ENCODE peak calls at places on chromosomes 4 and X, in seven cellular contexts. One of them, this sample, is unnamed.

GRCh38 chr4:6772223-6772928 is 10.2 kb upstream of the KIAA0232 start:
- DNase-seq in spleen: no peak
- DNase-seq in Peyer's patch: no peak
- DNase-seq in GM06990: no peak
- DNase-seq in foreskin fibroblast: peak
- DNase-seq in AG09319: no peak
- DNase-seq in ovary: no peak
- DNase-seq in this sample: no peak

GRCh38 chr4:74997942-74998341 is 65.0 kb downstream of the PARM1 start:
- DNase-seq in foreskin fibroblast: no peak
- DNase-seq in Peyer's patch: no peak
- DNase-seq in AG09319: no peak
- DNase-seq in ovary: no peak
- DNase-seq in GM06990: no peak
- DNase-seq in spleen: no peak
- DNase-seq in this sample: no peak

GRCh38 chr4:38659346-38659745 is 4.7 kb upstream of the KLF3 start:
- DNase-seq in spleen: no peak
- DNase-seq in ovary: no peak
- DNase-seq in foreskin fibroblast: no peak
- DNase-seq in AG09319: no peak
- DNase-seq in Peyer's patch: no peak
- DNase-seq in GM06990: no peak
- DNase-seq in this sample: no peak

GRCh38 chr4:116878280-116878679 is 207.1 kb downstream of the TRAM1L1 start:
- DNase-seq in ovary: no peak
- DNase-seq in GM06990: no peak
- DNase-seq in foreskin fibroblast: no peak
- DNase-seq in spleen: no peak
- DNase-seq in Peyer's patch: no peak
- DNase-seq in AG09319: no peak
- DNase-seq in this sample: no peak

GRCh38 chr4:156476359-156476758 is 495.2 kb downstream of the PDGFC start:
- DNase-seq in AG09319: peak
- DNase-seq in spleen: no peak
- DNase-seq in GM06990: no peak
- DNase-seq in foreskin fibroblast: peak
- DNase-seq in ovary: no peak
- DNase-seq in Peyer's patch: no peak
- DNase-seq in this sample: no peak

GRCh38 chr4:13514722-13515121 is 29.6 kb downstream of the NKX3-2 start:
- DNase-seq in ovary: no peak
- DNase-seq in GM06990: no peak
- DNase-seq in spleen: no peak
- DNase-seq in AG09319: no peak
- DNase-seq in Peyer's patch: no peak
- DNase-seq in foreskin fibroblast: no peak
- DNase-seq in this sample: no peak

GRCh38 chr4:123479944-123480343 is 83.3 kb downstream of the SPRY1 start:
- DNase-seq in AG09319: no peak
- DNase-seq in foreskin fibroblast: no peak
- DNase-seq in ovary: no peak
- DNase-seq in Peyer's patch: no peak
- DNase-seq in spleen: no peak
- DNase-seq in GM06990: no peak
- DNase-seq in this sample: no peak

GRCh38 chr4:153822316-153822715 is 33.4 kb upstream of the SFRP2 start:
- DNase-seq in AG09319: no peak
- DNase-seq in foreskin fibroblast: peak
- DNase-seq in Peyer's patch: no peak
- DNase-seq in ovary: no peak
- DNase-seq in spleen: no peak
- DNase-seq in GM06990: no peak
- DNase-seq in this sample: no peak

GRCh38 chr4:26051278-26051677 is 137.3 kb downstream of the SMIM20 start:
- DNase-seq in GM06990: no peak
- DNase-seq in AG09319: no peak
- DNase-seq in spleen: peak
- DNase-seq in foreskin fibroblast: no peak
- DNase-seq in Peyer's patch: no peak
- DNase-seq in ovary: no peak
- DNase-seq in this sample: no peak

GRCh38 chrX:80266979-80267378 is 153.3 kb upstream of the TENT5D start:
- DNase-seq in spleen: no peak
- DNase-seq in Peyer's patch: no peak
- DNase-seq in AG09319: no peak
- DNase-seq in ovary: no peak
- DNase-seq in foreskin fibroblast: no peak
- DNase-seq in GM06990: no peak
- DNase-seq in this sample: no peak

GRCh38 chrX:139044680-139045079 is 333.2 kb upstream of the FGF13 start:
- DNase-seq in spleen: no peak
- DNase-seq in GM06990: no peak
- DNase-seq in AG09319: no peak
- DNase-seq in foreskin fibroblast: no peak
- DNase-seq in ovary: no peak
- DNase-seq in Peyer's patch: no peak
- DNase-seq in this sample: no peak

GRCh38 chr4:44257461-44257860 is 191.1 kb downstream of the KCTD8 start:
- DNase-seq in spleen: no peak
- DNase-seq in Peyer's patch: no peak
- DNase-seq in AG09319: no peak
- DNase-seq in GM06990: no peak
- DNase-seq in foreskin fibroblast: no peak
- DNase-seq in ovary: no peak
- DNase-seq in this sample: no peak

GRCh38 chr4:106892786-106893185 is 143.3 kb downstream of the DKK2 start:
- DNase-seq in Peyer's patch: no peak
- DNase-seq in GM06990: no peak
- DNase-seq in ovary: no peak
- DNase-seq in foreskin fibroblast: no peak
- DNase-seq in AG09319: no peak
- DNase-seq in spleen: peak
- DNase-seq in this sample: no peak

GRCh38 chr4:148852092-148852699 is 410.0 kb upstream of the NR3C2 start:
- DNase-seq in Peyer's patch: no peak
- DNase-seq in AG09319: no peak
- DNase-seq in GM06990: no peak
- DNase-seq in foreskin fibroblast: no peak
- DNase-seq in spleen: no peak
- DNase-seq in ovary: no peak
- DNase-seq in this sample: no peak
- TF ChIP-seq CTCF in Peyer's patch: no peak
- TF ChIP-seq CTCF in AG09319: no peak
- TF ChIP-seq CTCF in GM06990: no peak
- TF ChIP-seq CTCF in foreskin fibroblast: no peak
- TF ChIP-seq CTCF in spleen: no peak
- TF ChIP-seq CTCF in ovary: no peak
- TF ChIP-seq CTCF in this sample: no peak

GRCh38 chrX:114584434-114584943 is 603 bp downstream of the HTR2C start:
- DNase-seq in foreskin fibroblast: no peak
- DNase-seq in ovary: no peak
- DNase-seq in GM06990: no peak
- DNase-seq in spleen: peak
- DNase-seq in AG09319: no peak
- DNase-seq in Peyer's patch: no peak
- DNase-seq in this sample: no peak
- TF ChIP-seq CTCF in foreskin fibroblast: no peak
- TF ChIP-seq CTCF in ovary: no peak
- TF ChIP-seq CTCF in GM06990: no peak
- TF ChIP-seq CTCF in spleen: no peak
- TF ChIP-seq CTCF in AG09319: no peak
- TF ChIP-seq CTCF in Peyer's patch: no peak
- TF ChIP-seq CTCF in this sample: no peak

DNA sequence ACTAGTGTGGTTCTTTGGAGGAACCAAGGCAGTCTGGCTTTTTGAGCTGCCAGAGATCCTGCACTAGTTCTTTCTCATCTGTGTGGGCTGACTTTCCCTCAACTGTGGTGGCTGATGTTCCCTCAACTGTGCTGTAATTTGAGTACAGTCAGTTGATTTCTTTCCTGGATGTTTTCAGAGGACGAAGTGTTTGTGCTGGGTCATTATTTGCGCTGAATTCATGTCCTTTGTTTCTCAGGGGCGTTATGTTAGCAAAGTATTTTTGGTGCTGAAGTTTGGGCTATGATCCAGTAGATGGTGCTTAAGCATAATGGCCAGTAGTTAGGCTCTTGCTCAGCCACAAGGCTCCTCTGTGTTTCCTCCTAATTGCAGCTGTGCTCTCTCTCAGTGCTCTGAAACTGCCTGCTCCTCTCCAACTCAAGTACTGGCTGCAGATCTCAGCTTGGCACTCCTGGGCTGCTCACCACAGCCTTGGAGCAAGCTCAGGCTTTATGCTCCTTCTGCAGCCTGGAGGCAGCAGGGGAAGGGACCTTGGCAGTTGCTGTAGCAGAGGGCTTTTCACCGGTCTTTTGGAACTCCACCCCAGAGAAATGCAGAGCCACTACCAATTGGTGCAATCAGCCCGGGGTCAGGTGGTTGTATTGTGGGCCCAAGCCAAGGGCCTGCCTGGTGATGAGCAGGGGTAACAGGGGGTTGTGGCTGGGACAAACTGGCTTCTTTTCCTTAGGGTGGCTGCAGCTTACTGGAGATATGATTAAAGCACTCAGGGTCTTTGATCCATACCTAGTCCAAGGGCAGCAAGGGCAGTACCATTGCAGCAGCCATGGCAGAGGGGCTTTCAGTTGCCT is 27.9 kb downstream of the ENPEP start:
- DNase-seq in Peyer's patch: no peak
- DNase-seq in ovary: no peak
- DNase-seq in spleen: no peak
- DNase-seq in GM06990: no peak
- DNase-seq in foreskin fibroblast: peak
- DNase-seq in AG09319: no peak
- DNase-seq in this sample: no peak
- TF ChIP-seq CTCF in Peyer's patch: no peak
- TF ChIP-seq CTCF in ovary: no peak
- TF ChIP-seq CTCF in spleen: no peak
- TF ChIP-seq CTCF in GM06990: no peak
- TF ChIP-seq CTCF in foreskin fibroblast: no peak
- TF ChIP-seq CTCF in AG09319: no peak
- TF ChIP-seq CTCF in this sample: no peak

GRCh38 chr4:115871596-115871995 is 758.2 kb upstream of the NDST4 start:
- DNase-seq in GM06990: no peak
- DNase-seq in AG09319: no peak
- DNase-seq in foreskin fibroblast: no peak
- DNase-seq in Peyer's patch: no peak
- DNase-seq in spleen: no peak
- DNase-seq in ovary: no peak
- DNase-seq in this sample: no peak

GRCh38 chr4:115873048-115873447 is 759.6 kb upstream of the NDST4 start:
- DNase-seq in spleen: peak
- DNase-seq in GM06990: no peak
- DNase-seq in ovary: no peak
- DNase-seq in foreskin fibroblast: no peak
- DNase-seq in AG09319: no peak
- DNase-seq in Peyer's patch: no peak
- DNase-seq in this sample: no peak
- TF ChIP-seq CTCF in spleen: no peak
- TF ChIP-seq CTCF in GM06990: peak
- TF ChIP-seq CTCF in ovary: no peak
- TF ChIP-seq CTCF in foreskin fibroblast: no peak
- TF ChIP-seq CTCF in AG09319: no peak
- TF ChIP-seq CTCF in Peyer's patch: no peak
- TF ChIP-seq CTCF in this sample: no peak

GRCh38 chrX:153549807-153550206 is 32.4 kb downstream of the ATP2B3 start:
- DNase-seq in foreskin fibroblast: no peak
- DNase-seq in GM06990: no peak
- DNase-seq in AG09319: no peak
- DNase-seq in spleen: no peak
- DNase-seq in Peyer's patch: no peak
- DNase-seq in ovary: no peak
- DNase-seq in this sample: no peak
- TF ChIP-seq CTCF in foreskin fibroblast: no peak
- TF ChIP-seq CTCF in GM06990: peak
- TF ChIP-seq CTCF in AG09319: no peak
- TF ChIP-seq CTCF in spleen: no peak
- TF ChIP-seq CTCF in Peyer's patch: no peak
- TF ChIP-seq CTCF in ovary: no peak
- TF ChIP-seq CTCF in this sample: no peak

GRCh38 chrX:17882680-17883079 is 21.6 kb upstream of the RAI2 start:
- DNase-seq in spleen: no peak
- DNase-seq in foreskin fibroblast: no peak
- DNase-seq in GM06990: no peak
- DNase-seq in AG09319: no peak
- DNase-seq in Peyer's patch: no peak
- DNase-seq in ovary: no peak
- DNase-seq in this sample: no peak
- TF ChIP-seq CTCF in spleen: no peak
- TF ChIP-seq CTCF in foreskin fibroblast: no peak
- TF ChIP-seq CTCF in GM06990: no peak
- TF ChIP-seq CTCF in AG09319: no peak
- TF ChIP-seq CTCF in Peyer's patch: no peak
- TF ChIP-seq CTCF in ovary: no peak
- TF ChIP-seq CTCF in this sample: no peak

DNA sequence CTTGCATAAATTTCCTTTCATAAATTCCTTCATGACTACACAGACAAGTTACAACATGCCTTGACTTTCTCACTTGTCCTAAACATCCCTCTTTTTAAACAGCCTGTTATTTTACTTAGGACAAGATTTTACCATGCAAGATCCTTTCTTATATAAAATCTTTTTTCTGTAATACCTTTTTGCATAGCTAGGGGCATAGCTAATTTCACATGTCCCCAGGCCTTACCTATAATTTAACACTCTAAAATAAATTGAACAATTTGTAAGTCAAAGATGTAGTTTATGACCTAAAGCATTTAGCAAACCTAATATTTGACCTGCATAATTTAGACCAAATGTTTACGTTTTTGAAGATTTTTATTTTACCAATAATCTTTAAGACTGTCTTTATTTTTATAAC is 396.3 kb upstream of the FSTL5 start:
- DNase-seq in spleen: no peak
- DNase-seq in ovary: no peak
- DNase-seq in GM06990: no peak
- DNase-seq in AG09319: no peak
- DNase-seq in Peyer's patch: no peak
- DNase-seq in foreskin fibroblast: no peak
- DNase-seq in this sample: no peak
- TF ChIP-seq CTCF in spleen: no peak
- TF ChIP-seq CTCF in ovary: no peak
- TF ChIP-seq CTCF in GM06990: no peak
- TF ChIP-seq CTCF in AG09319: no peak
- TF ChIP-seq CTCF in Peyer's patch: no peak
- TF ChIP-seq CTCF in foreskin fibroblast: no peak
- TF ChIP-seq CTCF in this sample: no peak